ENCODE peak calls at places on chromosome 14, in four cellular contexts. P is mesendoderm, N is non-pigmented ciliary epithelial cell, E is IMR-90. U is an unnamed sample.
A peak's percentile ranks its signal among the peaks of the same experiment; 100 is the strongest.

GRCh38 chr14:94400454-94400853 is 12.1 kb upstream of the SERPINA1 start:
- DNase-seq in P (no peak), N (no peak), E (no peak), U (no peak)

GRCh38 chr14:56501909-56502530 is 77.6 kb upstream of the TMEM260 start:
- DNase-seq in P (peak; percentile 46), N (no peak), E (no peak), U (no peak)

GRCh38 chr14:69633238-69633637 is 21.8 kb downstream of the SUSD6 start:
- DNase-seq in P (peak; percentile 37), N (no peak), E (no peak), U (no peak)

GRCh38 chr14:54291491-54292191 is 105.2 kb upstream of the CDKN3 start:
- DNase-seq in P (peak; percentile 94), N (no peak), E (no peak), U (no peak)

GRCh38 chr14:59297070-59297766 is 108.8 kb downstream of the DAAM1 start:
- DNase-seq in P (no peak), N (no peak), E (no peak), U (no peak)

GRCh38 chr14:61152851-61153364 is 128.2 kb downstream of the TMEM30B start:
- DNase-seq in P (no peak), N (no peak), E (peak; percentile 72), U (no peak)

GRCh38 chr14:25237845-25238244 is 187.9 kb upstream of the STXBP6 start:
- DNase-seq in P (peak; percentile 76), N (no peak), E (peak; percentile 2), U (no peak)

GRCh38 chr14:101593411-101594181 is 32.3 kb downstream of the DIO3 start:
- DNase-seq in P (no peak), N (no peak), E (no peak), U (no peak)

GRCh38 chr14:103126873-103127304 is 3.6 kb downstream of the TNFAIP2 start:
- DNase-seq in P (peak; percentile 90), N (no peak), E (no peak), U (no peak)

GRCh38 chr14:22886500-22887259 is 3.7 kb downstream of the REM2 start:
- DNase-seq in P (peak; percentile 94), N (no peak), E (peak; percentile 13), U (no peak)

GRCh38 chr14:24885410-24885913 is 164.5 kb downstream of the STXBP6 start:
- DNase-seq in P (no peak), N (no peak), E (no peak), U (no peak)

GRCh38 chr14:23414906-23415820 is 7.1 kb upstream of the MYH6 start:
- DNase-seq in P (no peak), N (no peak), E (no peak), U (no peak)

GRCh38 chr14:51674294-51675002 is 22.7 kb downstream of the FRMD6 start:
- DNase-seq in P (no peak), N (peak; percentile 87), E (peak; percentile 68), U (peak; percentile 39)

GRCh38 chr14:104678346-104678745 is 11.1 kb upstream of the INF2 start:
- DNase-seq in P (peak; percentile 64), N (no peak), E (peak; percentile 34), U (no peak)

GRCh38 chr14:61296707-61297502 is 15.8 kb upstream of the TMEM30B start:
- DNase-seq in P (peak; percentile 39), N (peak; percentile 14), E (peak; percentile 56), U (no peak)

GRCh38 chr14:100578552-100578951 is 8.7 kb downstream of the BEGAIN start:
- DNase-seq in P (no peak), N (no peak), E (peak; percentile 22), U (no peak)

GRCh38 chr14:53896773-53897172 is 59.9 kb downstream of the BMP4 start:
- DNase-seq in P (no peak), N (no peak), E (peak; percentile 78), U (no peak)

GRCh38 chr14:71148627-71149026 is 241.4 kb downstream of the PCNX1 start:
- DNase-seq in P (no peak), N (no peak), E (no peak), U (no peak)

GRCh38 chr14:101543814-101544213 is 17.5 kb upstream of the DIO3 start:
- DNase-seq in P (no peak), N (no peak), E (no peak), U (no peak)

GRCh38 chr14:105201928-105202513 is 20.9 kb upstream of the NUDT14 start:
- DNase-seq in P (no peak), N (no peak), E (no peak), U (no peak)

GRCh38 chr14:38737657-38738056 is 365.4 kb downstream of the SEC23A start:
- DNase-seq in P (no peak), N (no peak), E (no peak), U (no peak)

GRCh38 chr14:76080471-76080870 is 71.3 kb upstream of the GPATCH2L start:
- DNase-seq in P (no peak), N (no peak), E (no peak), U (no peak)

GRCh38 chr14:42002139-42002538 is 395.5 kb downstream of the LRFN5 start:
- DNase-seq in P (no peak), N (no peak), E (peak; percentile 39), U (no peak)

GRCh38 chr14:77026930-77027537 is 1.5 kb downstream of the IRF2BPL start:
- DNase-seq in P (peak; percentile 82), N (no peak), E (peak; percentile 54), U (no peak)

GRCh38 chr14:105317546-105317945 is 3.0 kb downstream of the PACS2 start:
- DNase-seq in P (no peak), N (no peak), E (peak; percentile 53), U (no peak)

GRCh38 chr14:68616255-68616902 is 176.5 kb downstream of the ZFP36L1 start:
- DNase-seq in P (peak; percentile 61), N (no peak), E (peak; percentile 42), U (no peak)

GRCh38 chr14:68816183-68816942 is 23.5 kb upstream of the ZFP36L1 start:
- DNase-seq in P (peak; percentile 93), N (no peak), E (peak; percentile 86), U (no peak)

GRCh38 chr14:51568366-51568765 is 83.3 kb upstream of the FRMD6 start:
- DNase-seq in P (no peak), N (no peak), E (no peak), U (no peak)

GRCh38 chr14:64329149-64329548 is 35.0 kb upstream of the ESR2 start:
- DNase-seq in P (no peak), N (no peak), E (no peak), U (no peak)